ENCODE peak calls at places on chromosomes 6 and 20, in four cellular contexts. G is K562, B is HepG2, M is H1. Q is an unnamed sample.

GRCh38 chr6:144007779-144008500 is at the start of gene PLAGL1:
- DNase-seq in G (peak), B (peak), M (no peak), Q (peak)

GRCh38 chr6:155528335-155528734 is 72.7 kb upstream of the NOX3 start:
- DNase-seq in M (no peak), G (no peak), B (no peak), Q (no peak)

GRCh38 chr20:35773154-35773751 is 1.4 kb downstream of the PHF20 start:
- DNase-seq in B (no peak), M (no peak), G (peak), Q (no peak)

GRCh38 chr20:20521736-20522135 is 153.8 kb downstream of the INSM1 start:
- DNase-seq in B (no peak), G (no peak), M (no peak), Q (no peak)

GRCh38 chr6:42619963-42620362 is 56.1 kb downstream of the UBR2 start:
- DNase-seq in G (no peak), M (no peak), B (no peak), Q (no peak)

GRCh38 chr6:21305827-21306469 is 287.6 kb upstream of the SOX4 start:
- DNase-seq in B (peak), M (no peak), G (no peak), Q (no peak)

GRCh38 chr6:87907521-87907920 is 140.1 kb upstream of the SPACA1 start:
- DNase-seq in G (no peak), M (no peak), B (no peak), Q (no peak)

GRCh38 chr20:49267327-49267726 is 10.5 kb downstream of the ZNFX1 start:
- DNase-seq in G (no peak), M (no peak), B (no peak), Q (no peak)

GRCh38 chr6:10300071-10300470 is 114.8 kb downstream of the TFAP2A start:
- DNase-seq in M (no peak), B (no peak), G (no peak), Q (peak)

GRCh38 chr20:34390769-34391447 is 27.8 kb downstream of the ITCH start:
- DNase-seq in G (peak), B (peak), M (peak), Q (peak)

GRCh38 chr6:125421853-125422252 is 120.1 kb upstream of the HDDC2 start:
- DNase-seq in M (peak), G (no peak), B (no peak), Q (peak)
- TF ChIP-seq PHF8 in M (no peak), G (no peak), B (no peak), Q (no peak)

DNA sequence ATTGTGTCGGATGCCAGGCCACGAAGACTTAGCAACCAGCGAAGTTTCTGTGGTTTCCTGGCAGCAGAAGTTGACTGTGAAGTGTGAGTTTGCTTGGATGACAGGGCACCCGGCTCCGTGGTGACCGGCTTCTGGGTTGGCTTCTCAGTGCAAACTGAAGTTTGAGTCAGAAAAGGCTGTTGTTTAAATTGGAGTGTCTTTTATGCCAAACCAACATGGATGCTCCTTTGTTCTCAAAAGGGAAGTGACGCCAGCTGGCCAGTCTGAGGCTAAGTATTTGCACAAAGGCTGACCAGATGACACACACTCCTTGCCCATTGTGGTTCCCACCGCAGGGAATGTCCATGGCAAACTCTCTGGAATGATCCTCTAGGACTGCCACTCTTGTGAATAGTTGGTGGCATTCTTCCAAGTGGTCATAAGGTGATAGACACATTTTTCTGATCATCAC is 164.8 kb upstream of the QKI start:
- DNase-seq in G (no peak), B (no peak), M (no peak), Q (no peak)
- TF ChIP-seq RAD21 in G (no peak), B (no peak), M (no peak), Q (no peak)

DNA sequence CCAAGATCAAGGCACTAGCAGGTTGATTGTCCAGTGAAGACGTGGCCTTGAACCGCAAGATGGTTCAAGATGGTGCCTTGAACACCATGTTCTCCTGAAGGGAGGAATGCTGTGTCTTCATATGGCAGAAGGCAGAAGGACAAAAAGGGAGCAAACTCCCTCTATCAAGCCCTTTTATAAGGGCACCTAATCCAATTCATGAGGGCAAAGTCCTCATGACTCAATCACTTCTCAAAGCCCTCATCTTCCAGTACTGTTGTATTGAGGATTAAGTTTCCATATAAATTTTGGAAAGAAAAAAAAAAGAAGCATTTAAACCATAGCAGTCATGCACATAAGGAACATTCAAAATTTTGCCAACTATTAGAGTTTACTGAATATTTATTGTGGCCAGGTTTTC is 29.9 kb upstream of the TSPYL1 start:
- DNase-seq in B (no peak), M (no peak), G (no peak), Q (no peak)
- TF ChIP-seq PHF8 in B (no peak), M (no peak), G (no peak), Q (no peak)

GRCh38 chr6:109024368-109024767 is 70.3 kb downstream of the SESN1 start:
- DNase-seq in G (no peak), M (no peak), B (no peak), Q (no peak)
- TF ChIP-seq RAD21 in G (no peak), M (no peak), B (no peak), Q (no peak)

Q was measured in A549.